ENCODE peak calls at places on chromosomes 2 and 18, in six cellular contexts. One of them, this sample, is unnamed.

GRCh38 chr2:96788393-96789244 is 27.4 kb upstream of the CNNM3 start:
- DNase-seq in tibial artery: peak; percentile 44
- DNase-seq in heart right ventricle: peak; percentile 70
- DNase-seq in HCT116: no peak
- DNase-seq in fibroblast of lung: peak; percentile 38
- DNase-seq in tibial nerve: no peak
- DNase-seq in this sample: peak; percentile 39

GRCh38 chr2:104790100-104790811 is 63.7 kb upstream of the POU3F3 start:
- DNase-seq in tibial artery: no peak
- DNase-seq in heart right ventricle: no peak
- DNase-seq in HCT116: no peak
- DNase-seq in fibroblast of lung: no peak
- DNase-seq in tibial nerve: no peak
- DNase-seq in this sample: no peak

GRCh38 chr2:73114273-73114867 is 1.6 kb upstream of the RAB11FIP5 start:
- DNase-seq in tibial artery: no peak
- DNase-seq in heart right ventricle: no peak
- DNase-seq in HCT116: no peak
- DNase-seq in fibroblast of lung: peak; percentile 23
- DNase-seq in tibial nerve: no peak
- DNase-seq in this sample: no peak

GRCh38 chr2:211351998-211352397 is 795.6 kb downstream of the CPS1 start:
- DNase-seq in tibial artery: no peak
- DNase-seq in heart right ventricle: peak; percentile 8
- DNase-seq in HCT116: no peak
- DNase-seq in fibroblast of lung: peak; percentile 1
- DNase-seq in tibial nerve: no peak
- DNase-seq in this sample: no peak

GRCh38 chr2:159283529-159283928 is 3.0 kb downstream of the WDSUB1 start:
- DNase-seq in tibial artery: no peak
- DNase-seq in heart right ventricle: no peak
- DNase-seq in HCT116: no peak
- DNase-seq in fibroblast of lung: no peak
- DNase-seq in tibial nerve: no peak
- DNase-seq in this sample: no peak

GRCh38 chr18:56789004-56789888 is 138.1 kb downstream of the WDR7 start:
- DNase-seq in tibial artery: no peak
- DNase-seq in heart right ventricle: peak; percentile 14
- DNase-seq in HCT116: peak; percentile 23
- DNase-seq in fibroblast of lung: no peak
- DNase-seq in tibial nerve: no peak
- DNase-seq in this sample: no peak

GRCh38 chr2:219254590-219255219 is 987 bp upstream of the TUBA4A start:
- DNase-seq in tibial artery: no peak
- DNase-seq in heart right ventricle: no peak
- DNase-seq in HCT116: no peak
- DNase-seq in fibroblast of lung: no peak
- DNase-seq in tibial nerve: no peak
- DNase-seq in this sample: no peak

GRCh38 chr2:112585873-112586477 is 1.6 kb downstream of the CHCHD5 start:
- DNase-seq in tibial artery: no peak
- DNase-seq in heart right ventricle: no peak
- DNase-seq in HCT116: no peak
- DNase-seq in fibroblast of lung: no peak
- DNase-seq in tibial nerve: no peak
- DNase-seq in this sample: peak; percentile 60

GRCh38 chr18:2891526-2892431 is 45.0 kb downstream of the EMILIN2 start:
- DNase-seq in tibial artery: no peak
- DNase-seq in heart right ventricle: no peak
- DNase-seq in HCT116: no peak
- DNase-seq in fibroblast of lung: peak; percentile 15
- DNase-seq in tibial nerve: no peak
- DNase-seq in this sample: no peak

GRCh38 chr2:89775885-89776284 is 1084.4 kb downstream of the RPIA start:
- DNase-seq in tibial artery: no peak
- DNase-seq in heart right ventricle: no peak
- DNase-seq in HCT116: no peak
- DNase-seq in fibroblast of lung: no peak
- DNase-seq in tibial nerve: no peak
- DNase-seq in this sample: no peak

GRCh38 chr2:138356178-138356577 is 145.4 kb upstream of the SPOPL start:
- DNase-seq in tibial artery: no peak
- DNase-seq in heart right ventricle: no peak
- DNase-seq in HCT116: no peak
- DNase-seq in fibroblast of lung: peak; percentile 58
- DNase-seq in tibial nerve: no peak
- DNase-seq in this sample: no peak

GRCh38 chr18:48462510-48462909 is 53.3 kb upstream of the ZBTB7C start:
- DNase-seq in tibial artery: no peak
- DNase-seq in heart right ventricle: no peak
- DNase-seq in HCT116: no peak
- DNase-seq in fibroblast of lung: no peak
- DNase-seq in tibial nerve: no peak
- DNase-seq in this sample: no peak

GRCh38 chr18:10239138-10239537 is 215.3 kb upstream of the APCDD1 start:
- DNase-seq in tibial artery: peak; percentile 69
- DNase-seq in heart right ventricle: no peak
- DNase-seq in HCT116: no peak
- DNase-seq in fibroblast of lung: peak; percentile 14
- DNase-seq in tibial nerve: peak; percentile 56
- DNase-seq in this sample: no peak

GRCh38 chr2:153386481-153386891 is 92.1 kb downstream of the RPRM start:
- DNase-seq in tibial artery: no peak
- DNase-seq in heart right ventricle: no peak
- DNase-seq in HCT116: no peak
- DNase-seq in fibroblast of lung: peak; percentile 87
- DNase-seq in tibial nerve: no peak
- DNase-seq in this sample: no peak

GRCh38 chr2:219057709-219058540 is 2.8 kb downstream of the IHH start:
- DNase-seq in tibial artery: peak; percentile 47
- DNase-seq in heart right ventricle: peak; percentile 80
- DNase-seq in HCT116: peak; percentile 26
- DNase-seq in fibroblast of lung: peak; percentile 49
- DNase-seq in tibial nerve: peak; percentile 43
- DNase-seq in this sample: peak; percentile 74

GRCh38 chr2:127618551-127618950 is 27.4 kb upstream of the GPR17 start:
- DNase-seq in tibial artery: no peak
- DNase-seq in heart right ventricle: no peak
- DNase-seq in HCT116: no peak
- DNase-seq in fibroblast of lung: no peak
- DNase-seq in tibial nerve: no peak
- DNase-seq in this sample: peak; percentile 48

GRCh38 chr2:182672471-182673165 is 43.4 kb upstream of the DNAJC10 start:
- DNase-seq in tibial artery: no peak
- DNase-seq in heart right ventricle: no peak
- DNase-seq in HCT116: peak; percentile 23
- DNase-seq in fibroblast of lung: peak; percentile 83
- DNase-seq in tibial nerve: no peak
- DNase-seq in this sample: no peak

GRCh38 chr18:22210331-22210754 is 41.0 kb downstream of the GATA6 start:
- DNase-seq in tibial artery: no peak
- DNase-seq in heart right ventricle: no peak
- DNase-seq in HCT116: no peak
- DNase-seq in fibroblast of lung: peak; percentile 83
- DNase-seq in tibial nerve: no peak
- DNase-seq in this sample: no peak

GRCh38 chr2:240498171-240498957 is 59.4 kb downstream of the ANKMY1 start:
- DNase-seq in tibial artery: no peak
- DNase-seq in heart right ventricle: no peak
- DNase-seq in HCT116: no peak
- DNase-seq in fibroblast of lung: no peak
- DNase-seq in tibial nerve: no peak
- DNase-seq in this sample: no peak

GRCh38 chr2:208648368-208648767 is 241.8 kb downstream of the PTH2R start:
- DNase-seq in tibial artery: no peak
- DNase-seq in heart right ventricle: no peak
- DNase-seq in HCT116: no peak
- DNase-seq in fibroblast of lung: no peak
- DNase-seq in tibial nerve: no peak
- DNase-seq in this sample: no peak

GRCh38 chr2:201432038-201432437 is 19.2 kb downstream of the TRAK2 start:
- DNase-seq in tibial artery: no peak
- DNase-seq in heart right ventricle: no peak
- DNase-seq in HCT116: no peak
- DNase-seq in fibroblast of lung: peak; percentile 81
- DNase-seq in tibial nerve: no peak
- DNase-seq in this sample: no peak
- H3K27ac ChIP-seq in tibial artery: peak overlapping the region; percentile 52
- H3K27ac ChIP-seq in heart right ventricle: peak overlapping the region; percentile 83
- H3K27ac ChIP-seq in HCT116: no peak overlapping the region
- H3K27ac ChIP-seq in fibroblast of lung: peak overlapping the region; percentile 8
- H3K27ac ChIP-seq in tibial nerve: no peak overlapping the region
- H3K27ac ChIP-seq in this sample: peak overlapping the region; percentile 82

DNA sequence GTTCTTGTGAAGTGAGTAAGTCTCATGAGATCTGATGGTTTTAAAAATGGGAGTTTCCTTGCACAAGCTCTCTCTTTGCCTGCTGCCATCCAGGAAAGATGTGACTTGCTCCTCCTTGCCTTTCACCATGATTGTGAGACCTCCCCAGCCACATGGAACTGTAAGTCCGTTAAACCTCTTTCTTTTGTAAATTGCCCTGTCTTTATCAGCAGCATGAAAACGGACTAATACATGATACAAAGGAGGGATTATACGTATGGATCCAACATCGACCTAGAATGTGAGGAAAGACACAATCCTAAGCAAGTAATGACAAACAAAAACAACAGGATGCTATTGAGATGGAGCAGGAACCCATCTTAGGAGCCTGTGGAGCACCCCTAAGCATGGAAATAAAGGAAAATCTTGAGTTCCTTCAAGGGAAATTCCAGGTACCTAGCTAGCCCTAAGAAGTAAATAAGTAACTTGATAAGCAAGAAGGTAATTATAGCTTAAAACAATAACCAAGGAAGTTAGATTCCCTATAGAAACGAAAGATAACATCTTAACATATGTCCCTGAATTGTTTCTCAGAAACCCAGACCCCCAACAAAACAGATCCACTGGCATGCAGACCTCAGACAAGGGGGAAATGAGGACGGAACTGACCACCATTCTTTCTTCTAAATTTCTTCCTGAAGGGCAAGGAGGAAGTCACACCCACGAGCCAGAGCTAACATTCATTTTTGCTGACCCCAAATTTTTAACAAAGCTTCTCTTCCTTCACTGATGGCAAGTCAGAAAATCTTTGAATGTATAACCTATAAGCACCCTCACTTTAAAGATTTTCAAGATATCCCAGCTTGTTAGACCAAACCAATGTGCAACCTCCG is 1.4 kb upstream of the TNFRSF11A start:
- DNase-seq in tibial artery: no peak
- DNase-seq in heart right ventricle: no peak
- DNase-seq in HCT116: no peak
- DNase-seq in fibroblast of lung: no peak
- DNase-seq in tibial nerve: no peak
- DNase-seq in this sample: no peak
- H3K4me3 ChIP-seq in tibial artery: no peak overlapping the region
- H3K4me3 ChIP-seq in heart right ventricle: no peak overlapping the region
- H3K4me3 ChIP-seq in HCT116: no peak overlapping the region
- H3K4me3 ChIP-seq in fibroblast of lung: no peak overlapping the region
- H3K4me3 ChIP-seq in tibial nerve: no peak overlapping the region
- H3K4me3 ChIP-seq in this sample: no peak overlapping the region

GRCh38 chr2:157056200-157056676 is 201.3 kb upstream of the GALNT5 start:
- DNase-seq in tibial artery: no peak
- DNase-seq in heart right ventricle: no peak
- DNase-seq in HCT116: peak; percentile 56
- DNase-seq in fibroblast of lung: peak; percentile 86
- DNase-seq in tibial nerve: no peak
- DNase-seq in this sample: no peak

GRCh38 chr2:157052685-157053224 is 204.8 kb upstream of the GALNT5 start:
- DNase-seq in tibial artery: no peak
- DNase-seq in heart right ventricle: no peak
- DNase-seq in HCT116: peak; percentile 24
- DNase-seq in fibroblast of lung: peak; percentile 93
- DNase-seq in tibial nerve: no peak
- DNase-seq in this sample: no peak

GRCh38 chr2:157058161-157058560 is 199.3 kb upstream of the GALNT5 start:
- DNase-seq in tibial artery: no peak
- DNase-seq in heart right ventricle: no peak
- DNase-seq in HCT116: no peak
- DNase-seq in fibroblast of lung: no peak
- DNase-seq in tibial nerve: no peak
- DNase-seq in this sample: no peak

GRCh38 chr2:157053876-157054275 is 203.6 kb upstream of the GALNT5 start:
- DNase-seq in tibial artery: no peak
- DNase-seq in heart right ventricle: no peak
- DNase-seq in HCT116: no peak
- DNase-seq in fibroblast of lung: no peak
- DNase-seq in tibial nerve: no peak
- DNase-seq in this sample: no peak

GRCh38 chr2:157055660-157056199 is 201.8 kb upstream of the GALNT5 start:
- DNase-seq in tibial artery: no peak
- DNase-seq in heart right ventricle: no peak
- DNase-seq in HCT116: peak; percentile 22
- DNase-seq in fibroblast of lung: peak; percentile 42
- DNase-seq in tibial nerve: no peak
- DNase-seq in this sample: no peak
- H3K27ac ChIP-seq in tibial artery: no peak overlapping the region
- H3K27ac ChIP-seq in heart right ventricle: no peak overlapping the region
- H3K27ac ChIP-seq in HCT116: peak overlapping the region; percentile 40
- H3K27ac ChIP-seq in fibroblast of lung: no peak overlapping the region
- H3K27ac ChIP-seq in tibial nerve: no peak overlapping the region
- H3K27ac ChIP-seq in this sample: no peak overlapping the region

GRCh38 chr2:144211065-144211464 is 308.9 kb downstream of the ZEB2 start:
- DNase-seq in tibial artery: no peak
- DNase-seq in heart right ventricle: no peak
- DNase-seq in HCT116: no peak
- DNase-seq in fibroblast of lung: no peak
- DNase-seq in tibial nerve: no peak
- DNase-seq in this sample: no peak

GRCh38 chr2:144208924-144209323 is 311.0 kb downstream of the ZEB2 start:
- DNase-seq in tibial artery: no peak
- DNase-seq in heart right ventricle: no peak
- DNase-seq in HCT116: no peak
- DNase-seq in fibroblast of lung: no peak
- DNase-seq in tibial nerve: no peak
- DNase-seq in this sample: no peak

GRCh38 chr2:144213797-144214196 is 306.1 kb downstream of the ZEB2 start:
- DNase-seq in tibial artery: no peak
- DNase-seq in heart right ventricle: no peak
- DNase-seq in HCT116: no peak
- DNase-seq in fibroblast of lung: no peak
- DNase-seq in tibial nerve: no peak
- DNase-seq in this sample: no peak

GRCh38 chr2:144210076-144210475 is 309.8 kb downstream of the ZEB2 start:
- DNase-seq in tibial artery: no peak
- DNase-seq in heart right ventricle: no peak
- DNase-seq in HCT116: no peak
- DNase-seq in fibroblast of lung: no peak
- DNase-seq in tibial nerve: no peak
- DNase-seq in this sample: no peak

GRCh38 chr2:144211826-144212225 is 308.1 kb downstream of the ZEB2 start:
- DNase-seq in tibial artery: no peak
- DNase-seq in heart right ventricle: no peak
- DNase-seq in HCT116: no peak
- DNase-seq in fibroblast of lung: no peak
- DNase-seq in tibial nerve: no peak
- DNase-seq in this sample: no peak
- H3K4me3 ChIP-seq in tibial artery: no peak overlapping the region
- H3K4me3 ChIP-seq in heart right ventricle: no peak overlapping the region
- H3K4me3 ChIP-seq in HCT116: no peak overlapping the region
- H3K4me3 ChIP-seq in fibroblast of lung: no peak overlapping the region
- H3K4me3 ChIP-seq in tibial nerve: no peak overlapping the region
- H3K4me3 ChIP-seq in this sample: no peak overlapping the region

GRCh38 chr2:238439093-238439849 is 12.5 kb downstream of the ASB1 start:
- DNase-seq in tibial artery: no peak
- DNase-seq in heart right ventricle: no peak
- DNase-seq in HCT116: peak; percentile 97
- DNase-seq in fibroblast of lung: peak; percentile 99
- DNase-seq in tibial nerve: no peak
- DNase-seq in this sample: peak; percentile 82
- H3K27ac ChIP-seq in tibial artery: peak overlapping the region; percentile 57
- H3K27ac ChIP-seq in heart right ventricle: peak overlapping the region; percentile 70
- H3K27ac ChIP-seq in HCT116: peak overlapping the region; percentile 60
- H3K27ac ChIP-seq in fibroblast of lung: peak overlapping the region; percentile 98
- H3K27ac ChIP-seq in tibial nerve: no peak overlapping the region
- H3K27ac ChIP-seq in this sample: peak overlapping the region; percentile 57

This sample was measured in ascending aorta.